ENCODE peak calls at places on chromosomes 11 and 22, in six cellular contexts. V is H1, R is K562, A is GM12892, C is GM12878, F is HepG2. Z is an unnamed sample.

GRCh38 chr11:85810521-85810870 is 445 bp downstream of the SYTL2 start:
- DNase-seq in V (no peak), R (no peak), A (no peak), C (no peak), F (no peak), Z (no peak)

GRCh38 chr11:121914508-121914907 is 201.5 kb downstream of the BLID start:
- DNase-seq in V (no peak), R (no peak), A (no peak), C (no peak), F (no peak), Z (no peak)

GRCh38 chr11:134377876-134378275 is 34.2 kb downstream of the B3GAT1 start:
- DNase-seq in V (no peak), R (no peak), A (no peak), C (no peak), F (no peak), Z (no peak)

GRCh38 chr11:128039140-128040021 is 548.0 kb downstream of the ETS1 start:
- DNase-seq in V (no peak), R (no peak), A (no peak), C (no peak), F (no peak), Z (no peak)

GRCh38 chr11:76824083-76824939 is 36.4 kb upstream of the ACER3 start:
- DNase-seq in V (no peak), R (peak), A (no peak), C (no peak), F (no peak), Z (no peak)

GRCh38 chr11:114472661-114473060 is 33.4 kb downstream of the REXO2 start:
- DNase-seq in V (no peak), R (no peak), A (no peak), C (no peak), F (no peak), Z (no peak)

GRCh38 chr22:32862936-32863661 is 61.6 kb downstream of the TIMP3 start:
- DNase-seq in V (no peak), R (no peak), A (no peak), C (no peak), F (no peak), Z (no peak)

GRCh38 chr11:111459506-111460270 is 52.5 kb downstream of the BTG4 start:
- DNase-seq in V (no peak), R (no peak), A (no peak), C (no peak), F (peak), Z (no peak)

GRCh38 chr22:39994566-39995345 is at the start of gene FAM83F:
- DNase-seq in V (no peak), R (no peak), A (no peak), C (no peak), F (no peak), Z (peak)

GRCh38 chr11:110251837-110252236 is 44.6 kb downstream of the RDX start:
- DNase-seq in V (no peak), R (no peak), A (no peak), C (no peak), F (no peak), Z (no peak)

GRCh38 chr11:77642228-77642627 is 4.6 kb upstream of the CLNS1A start:
- DNase-seq in V (no peak), R (no peak), A (no peak), C (no peak), F (peak), Z (no peak)

GRCh38 chr11:130774703-130775102 is 141.6 kb downstream of the SNX19 start:
- DNase-seq in V (no peak), R (no peak), A (no peak), C (no peak), F (no peak), Z (no peak)

GRCh38 chr11:61895046-61895717 is 3.8 kb upstream of the FADS3 start:
- DNase-seq in V (no peak), R (no peak), A (no peak), C (no peak), F (no peak), Z (no peak)

GRCh38 chr11:28400236-28401100 is 292.3 kb downstream of the METTL15 start:
- DNase-seq in V (no peak), R (no peak), A (no peak), C (no peak), F (peak), Z (no peak)

GRCh38 chr11:70423523-70424505 is 25.5 kb downstream of the CTTN start:
- DNase-seq in V (no peak), R (peak), A (peak), C (peak), F (peak), Z (peak)

GRCh38 chr11:69983897-69984438 is 94.1 kb upstream of the ANO1 start:
- DNase-seq in V (no peak), R (no peak), A (no peak), C (no peak), F (no peak), Z (no peak)

GRCh38 chr11:84902445-84902844 is 724.7 kb downstream of the DLG2 start:
- DNase-seq in V (no peak), R (no peak), A (no peak), C (no peak), F (no peak), Z (no peak)

GRCh38 chr11:58965246-58965985 is 26.1 kb downstream of the GLYATL1 start:
- DNase-seq in V (no peak), R (no peak), A (no peak), C (no peak), F (no peak), Z (no peak)

GRCh38 chr11:32890843-32891656 is 1.6 kb upstream of the QSER1 start:
- DNase-seq in V (no peak), R (no peak), A (no peak), C (no peak), F (no peak), Z (no peak)
- TF ChIP-seq POLR2AphosphoS5 in V (no peak), R (no peak), A (no peak), C (no peak), F (no peak), Z (no peak)

DNA sequence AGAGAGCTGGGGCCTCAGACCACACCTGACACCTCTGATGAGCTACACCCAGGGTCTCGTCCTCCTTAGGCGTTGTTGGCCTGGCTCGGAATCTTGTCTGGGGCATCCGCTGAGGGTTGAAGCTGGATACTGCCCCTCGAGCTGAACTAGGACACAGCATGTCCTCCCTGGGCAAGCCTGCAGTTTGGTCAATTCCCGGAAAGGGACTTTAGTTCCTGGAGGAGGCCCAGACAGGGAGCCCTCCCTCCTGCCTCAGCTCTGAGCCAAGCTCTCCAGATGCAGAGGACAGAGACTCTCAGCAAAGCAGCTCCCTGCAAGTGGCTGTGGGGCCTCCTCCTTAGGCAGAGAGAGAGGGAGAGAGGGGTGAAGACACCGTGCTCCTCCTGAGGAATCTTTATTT is 4.9 kb downstream of the APOL3 start:
- DNase-seq in V (no peak), R (peak), A (no peak), C (no peak), F (peak), Z (no peak)
- TF ChIP-seq POLR2A in V (no peak), R (no peak), A (no peak), C (no peak), F (no peak), Z (no peak)

DNA sequence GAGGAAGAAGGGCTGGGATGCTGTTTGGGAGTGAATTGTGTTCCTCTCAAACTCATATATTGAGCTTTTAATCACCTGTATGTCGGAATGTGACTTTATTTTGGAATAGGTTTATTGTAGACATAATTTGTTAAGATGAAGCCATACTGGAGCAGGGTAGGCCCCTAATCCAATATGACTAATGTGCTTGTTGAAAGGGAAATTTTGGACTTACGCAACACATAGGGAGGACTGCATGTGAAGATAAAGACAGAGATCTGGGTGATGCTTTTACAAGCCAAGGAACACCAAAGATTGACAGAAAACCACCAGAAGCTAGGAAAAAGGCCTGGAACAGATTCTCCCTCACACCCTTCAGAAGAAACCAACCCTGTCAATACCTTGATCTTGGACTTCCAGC is 43.2 kb upstream of the OVCH2 start:
- DNase-seq in V (no peak), R (no peak), A (no peak), C (no peak), F (no peak), Z (no peak)
- TF ChIP-seq TAF1 in V (no peak), R (no peak), A (no peak), C (no peak), F (no peak), Z (no peak)

DNA sequence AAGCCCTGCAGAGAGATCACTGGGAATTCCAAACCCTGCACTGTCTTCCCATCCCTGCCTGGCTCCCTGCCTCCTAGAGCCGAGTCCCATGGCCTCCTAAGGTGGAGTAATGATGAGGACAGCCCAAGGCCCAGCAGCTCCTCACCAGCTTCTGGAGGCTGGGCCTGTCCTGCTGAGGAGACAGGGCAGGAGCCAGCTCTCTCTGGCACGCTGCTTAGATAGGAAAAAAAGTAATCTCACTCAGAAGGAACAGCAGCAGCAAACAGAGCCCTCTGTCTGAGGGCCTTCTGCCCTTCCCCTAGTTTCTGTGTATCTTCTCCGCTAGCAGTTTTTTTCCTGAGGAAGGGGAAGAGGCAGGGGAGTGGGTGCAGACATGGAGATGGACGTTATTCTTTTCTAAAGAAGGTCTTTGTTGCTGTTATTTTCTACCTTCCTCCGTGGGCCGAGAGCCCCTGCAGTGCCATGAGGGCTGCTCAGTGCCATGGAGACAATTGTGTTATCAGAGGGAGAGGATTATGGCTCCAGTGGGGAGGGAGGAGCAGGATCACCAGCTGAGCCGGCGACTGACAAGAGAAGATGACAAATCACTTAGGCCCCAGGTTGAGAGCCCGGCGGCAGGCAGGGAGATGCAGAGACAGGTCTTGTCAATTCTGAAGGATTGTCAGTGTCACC is 315.3 kb downstream of the BUD13 start:
- DNase-seq in V (no peak), R (no peak), A (no peak), C (no peak), F (no peak), Z (no peak)
- TF ChIP-seq POLR2AphosphoS5 in V (no peak), R (no peak), A (no peak), C (no peak), F (no peak), Z (no peak)

Z was measured in GM12891.